ENCODE peak calls at places on chromosomes 6 and 20, in four cellular contexts. One of them, this sample, is unnamed.
A peak's percentile ranks its signal among the peaks of the same experiment; 100 is the strongest.

GRCh38 chr6:6001443-6001842 is 5.3 kb downstream of the NRN1 start:
- DNase-seq in stomach: no peak
- DNase-seq in K562: no peak
- DNase-seq in tibial nerve: no peak
- DNase-seq in this sample: no peak

GRCh38 chr6:75285156-75285639 is 606 bp upstream of the TMEM30A start:
- DNase-seq in stomach: no peak
- DNase-seq in K562: no peak
- DNase-seq in tibial nerve: no peak
- DNase-seq in this sample: no peak

GRCh38 chr20:42595625-42596024 is 594.1 kb downstream of the PTPRT start:
- DNase-seq in stomach: peak; percentile 61
- DNase-seq in K562: no peak
- DNase-seq in tibial nerve: no peak
- DNase-seq in this sample: no peak

GRCh38 chr6:144360401-144360800 is 75.3 kb downstream of the UTRN start:
- DNase-seq in stomach: no peak
- DNase-seq in K562: no peak
- DNase-seq in tibial nerve: no peak
- DNase-seq in this sample: no peak

GRCh38 chr6:16697437-16698162 is 63.7 kb downstream of the ATXN1 start:
- DNase-seq in stomach: no peak
- DNase-seq in K562: no peak
- DNase-seq in tibial nerve: no peak
- DNase-seq in this sample: no peak

GRCh38 chr6:14665827-14666724 is 548.5 kb downstream of the CD83 start:
- DNase-seq in stomach: no peak
- DNase-seq in K562: peak; percentile 22
- DNase-seq in tibial nerve: peak; percentile 46
- DNase-seq in this sample: no peak

GRCh38 chr6:133034509-133035206 is 206.5 kb upstream of the EYA4 start:
- DNase-seq in stomach: no peak
- DNase-seq in K562: no peak
- DNase-seq in tibial nerve: no peak
- DNase-seq in this sample: no peak

GRCh38 chr6:76162811-76163210 is 90.3 kb upstream of the IMPG1 start:
- DNase-seq in stomach: no peak
- DNase-seq in K562: no peak
- DNase-seq in tibial nerve: no peak
- DNase-seq in this sample: no peak

GRCh38 chr6:30821862-30822784 is 62.2 kb upstream of the DDR1 start:
- DNase-seq in stomach: no peak
- DNase-seq in K562: peak; percentile 53
- DNase-seq in tibial nerve: peak; percentile 58
- DNase-seq in this sample: no peak

GRCh38 chr20:13649548-13649947 is 10.8 kb upstream of the TASP1 start:
- DNase-seq in stomach: no peak
- DNase-seq in K562: no peak
- DNase-seq in tibial nerve: peak; percentile 31
- DNase-seq in this sample: peak; percentile 64

GRCh38 chr20:10565191-10565921 is 108.4 kb downstream of the JAG1 start:
- DNase-seq in stomach: no peak
- DNase-seq in K562: no peak
- DNase-seq in tibial nerve: peak; percentile 64
- DNase-seq in this sample: no peak

GRCh38 chr6:4316867-4317400 is 181.6 kb upstream of the ECI2 start:
- DNase-seq in stomach: peak; percentile 37
- DNase-seq in K562: no peak
- DNase-seq in tibial nerve: peak; percentile 18
- DNase-seq in this sample: peak; percentile 25

GRCh38 chr20:12237772-12238171 is 320.1 kb downstream of the BTBD3 start:
- DNase-seq in stomach: no peak
- DNase-seq in K562: no peak
- DNase-seq in tibial nerve: no peak
- DNase-seq in this sample: peak; percentile 17

GRCh38 chr20:18288748-18289705 is 700 bp downstream of the ZNF133 start:
- DNase-seq in stomach: no peak
- DNase-seq in K562: peak; percentile 10
- DNase-seq in tibial nerve: no peak
- DNase-seq in this sample: peak; percentile 33

GRCh38 chr20:17227669-17228623 is 1.1 kb downstream of the PCSK2 start:
- DNase-seq in stomach: no peak
- DNase-seq in K562: no peak
- DNase-seq in tibial nerve: no peak
- DNase-seq in this sample: peak; percentile 28

GRCh38 chr6:33787336-33787953 is 1.5 kb downstream of the LEMD2 start:
- DNase-seq in stomach: no peak
- DNase-seq in K562: peak; percentile 34
- DNase-seq in tibial nerve: no peak
- DNase-seq in this sample: no peak

GRCh38 chr6:19723533-19723932 is 113.6 kb upstream of the ID4 start:
- DNase-seq in stomach: no peak
- DNase-seq in K562: no peak
- DNase-seq in tibial nerve: no peak
- DNase-seq in this sample: no peak

GRCh38 chr6:21102201-21102600 is 491.4 kb upstream of the SOX4 start:
- DNase-seq in stomach: no peak
- DNase-seq in K562: no peak
- DNase-seq in tibial nerve: no peak
- DNase-seq in this sample: no peak

GRCh38 chr6:163133017-163133416 is 281.5 kb upstream of the QKI start:
- DNase-seq in stomach: no peak
- DNase-seq in K562: peak; percentile 39
- DNase-seq in tibial nerve: no peak
- DNase-seq in this sample: no peak

GRCh38 chr6:34065470-34066283 is 80.2 kb downstream of the GRM4 start:
- DNase-seq in stomach: no peak
- DNase-seq in K562: peak; percentile 55
- DNase-seq in tibial nerve: no peak
- DNase-seq in this sample: peak; percentile 46

GRCh38 chr6:43917878-43918382 is 147.9 kb downstream of the VEGFA start:
- DNase-seq in stomach: no peak
- DNase-seq in K562: peak; percentile 34
- DNase-seq in tibial nerve: no peak
- DNase-seq in this sample: no peak

GRCh38 chr6:106372838-106373501 is 12.5 kb downstream of the CRYBG1 start:
- DNase-seq in stomach: no peak
- DNase-seq in K562: no peak
- DNase-seq in tibial nerve: no peak
- DNase-seq in this sample: no peak

GRCh38 chr6:17002123-17002522 is 99.7 kb upstream of the STMND1 start:
- DNase-seq in stomach: no peak
- DNase-seq in K562: no peak
- DNase-seq in tibial nerve: no peak
- DNase-seq in this sample: no peak

GRCh38 chr6:116405147-116405546 is 34.4 kb downstream of the DSE start:
- DNase-seq in stomach: no peak
- DNase-seq in K562: no peak
- DNase-seq in tibial nerve: no peak
- DNase-seq in this sample: no peak

GRCh38 chr6:109174911-109175310 is 79.6 kb downstream of the CEP57L1 start:
- DNase-seq in stomach: no peak
- DNase-seq in K562: no peak
- DNase-seq in tibial nerve: no peak
- DNase-seq in this sample: no peak

GRCh38 chr6:25010917-25011625 is 75.3 kb upstream of the RIPOR2 start:
- DNase-seq in stomach: no peak
- DNase-seq in K562: no peak
- DNase-seq in tibial nerve: no peak
- DNase-seq in this sample: no peak

DNA sequence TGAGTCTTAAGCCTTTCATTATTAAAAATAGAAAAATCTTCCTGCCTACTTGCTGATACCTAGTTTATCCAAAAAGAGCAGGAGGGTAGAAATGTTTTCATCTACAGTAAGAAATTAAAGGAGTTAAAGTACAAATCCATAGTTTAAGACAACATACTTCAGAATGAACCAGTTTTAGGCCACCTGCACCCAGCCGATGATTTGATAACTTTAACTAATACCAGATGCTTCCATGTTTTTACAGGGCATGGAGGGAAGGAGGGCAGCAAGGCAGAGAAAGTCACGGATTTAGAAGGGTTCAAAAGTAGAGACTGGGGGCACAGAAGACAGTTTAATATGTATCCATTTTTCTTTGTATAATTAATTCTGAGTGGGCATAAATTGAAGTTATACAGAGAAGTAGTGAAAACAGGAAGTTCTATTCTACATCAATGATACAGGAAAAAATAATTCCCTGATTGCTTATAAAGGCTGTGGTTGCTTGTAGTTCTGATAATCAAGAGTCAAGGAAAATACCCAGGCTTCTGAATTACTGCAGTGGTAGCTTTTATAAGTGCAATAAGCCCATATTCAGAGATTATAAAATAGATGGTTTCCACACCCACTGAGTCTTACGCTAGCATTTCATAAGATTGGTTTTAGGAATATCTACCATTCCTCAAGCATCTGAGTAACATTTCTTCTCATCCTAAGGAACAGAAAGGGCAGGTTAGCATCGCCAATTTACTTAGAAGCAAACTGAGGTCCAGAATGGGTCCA is 72.0 kb downstream of the GMDS start:
- DNase-seq in stomach: no peak
- DNase-seq in K562: no peak
- DNase-seq in tibial nerve: no peak
- DNase-seq in this sample: no peak
- H3K27ac ChIP-seq in stomach: no peak overlapping the region
- H3K27ac ChIP-seq in K562: no peak overlapping the region
- H3K27ac ChIP-seq in tibial nerve: no peak overlapping the region
- H3K27ac ChIP-seq in this sample: no peak overlapping the region

GRCh38 chr6:35297541-35298481 is at the start of gene DEF6:
- DNase-seq in stomach: peak; percentile 92
- DNase-seq in K562: peak; percentile 95
- DNase-seq in tibial nerve: peak; percentile 64
- DNase-seq in this sample: peak; percentile 82
- TF ChIP-seq EP300 in stomach: no peak
- TF ChIP-seq EP300 in K562: peak; percentile 89
- TF ChIP-seq EP300 in tibial nerve: peak; percentile 27
- TF ChIP-seq EP300 in this sample: no peak

DNA sequence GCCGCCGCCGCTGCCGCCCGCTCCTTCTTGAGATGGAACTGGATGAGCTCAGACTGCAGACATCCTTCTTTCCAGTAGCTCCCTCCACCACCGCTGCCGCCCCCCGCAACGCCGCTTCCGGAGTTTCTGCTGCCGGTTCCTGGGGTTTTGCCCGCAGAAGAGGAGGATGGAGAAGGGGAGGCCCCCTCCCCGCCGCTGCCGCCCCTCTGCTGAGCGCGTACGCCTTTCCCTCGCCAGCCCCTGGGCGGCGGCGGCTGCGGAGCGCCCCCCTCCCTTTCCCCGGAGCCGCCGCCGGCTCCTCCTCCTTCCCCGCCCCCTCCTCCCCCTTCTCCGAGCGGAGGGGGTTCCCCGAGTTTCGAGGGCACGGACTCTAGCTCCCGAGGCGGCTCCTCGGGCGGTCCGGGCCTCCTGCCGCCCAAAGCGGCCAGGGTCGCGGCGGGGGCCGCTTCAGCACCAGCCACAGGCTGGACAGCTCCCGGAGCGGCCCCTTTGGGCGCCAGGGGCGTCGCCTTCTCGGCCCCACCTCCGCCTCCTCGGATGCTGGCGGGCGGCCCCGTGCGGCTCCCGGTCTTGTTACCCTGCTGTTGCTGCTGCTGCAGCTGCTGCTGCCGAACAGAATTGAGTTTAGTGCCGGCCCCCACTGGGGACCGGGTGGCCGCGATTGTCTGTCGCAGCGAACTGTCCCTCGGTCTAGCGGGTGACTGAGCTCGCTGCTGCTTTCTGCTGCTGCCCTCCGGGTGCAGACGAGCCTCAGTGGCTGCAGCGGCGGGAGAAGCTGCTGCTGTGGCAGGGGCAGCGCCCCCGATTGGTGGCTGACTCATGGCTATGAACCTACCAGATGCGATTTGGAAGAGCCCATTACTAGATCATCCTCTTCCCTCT is 3.1 kb downstream of the MTCL3 start:
- DNase-seq in stomach: peak; percentile 47
- DNase-seq in K562: peak; percentile 72
- DNase-seq in tibial nerve: peak; percentile 33
- DNase-seq in this sample: peak; percentile 74
- H3K27me3 ChIP-seq in stomach: peaks cover 71% of the 10 kb centered on the region
- H3K27me3 ChIP-seq in K562: no peaks in the 10 kb centered on the region
- H3K27me3 ChIP-seq in tibial nerve: no peaks in the 10 kb centered on the region
- H3K27me3 ChIP-seq in this sample: no peaks in the 10 kb centered on the region

GRCh38 chr6:158654498-158654897 is 4.6 kb downstream of the SYTL3 start:
- DNase-seq in stomach: peak; percentile 53
- DNase-seq in K562: no peak
- DNase-seq in tibial nerve: no peak
- DNase-seq in this sample: peak; percentile 76
- H3K27ac ChIP-seq in stomach: peak overlapping the region; percentile 79
- H3K27ac ChIP-seq in K562: no peak overlapping the region
- H3K27ac ChIP-seq in tibial nerve: no peak overlapping the region
- H3K27ac ChIP-seq in this sample: peak overlapping the region; percentile 63

DNA sequence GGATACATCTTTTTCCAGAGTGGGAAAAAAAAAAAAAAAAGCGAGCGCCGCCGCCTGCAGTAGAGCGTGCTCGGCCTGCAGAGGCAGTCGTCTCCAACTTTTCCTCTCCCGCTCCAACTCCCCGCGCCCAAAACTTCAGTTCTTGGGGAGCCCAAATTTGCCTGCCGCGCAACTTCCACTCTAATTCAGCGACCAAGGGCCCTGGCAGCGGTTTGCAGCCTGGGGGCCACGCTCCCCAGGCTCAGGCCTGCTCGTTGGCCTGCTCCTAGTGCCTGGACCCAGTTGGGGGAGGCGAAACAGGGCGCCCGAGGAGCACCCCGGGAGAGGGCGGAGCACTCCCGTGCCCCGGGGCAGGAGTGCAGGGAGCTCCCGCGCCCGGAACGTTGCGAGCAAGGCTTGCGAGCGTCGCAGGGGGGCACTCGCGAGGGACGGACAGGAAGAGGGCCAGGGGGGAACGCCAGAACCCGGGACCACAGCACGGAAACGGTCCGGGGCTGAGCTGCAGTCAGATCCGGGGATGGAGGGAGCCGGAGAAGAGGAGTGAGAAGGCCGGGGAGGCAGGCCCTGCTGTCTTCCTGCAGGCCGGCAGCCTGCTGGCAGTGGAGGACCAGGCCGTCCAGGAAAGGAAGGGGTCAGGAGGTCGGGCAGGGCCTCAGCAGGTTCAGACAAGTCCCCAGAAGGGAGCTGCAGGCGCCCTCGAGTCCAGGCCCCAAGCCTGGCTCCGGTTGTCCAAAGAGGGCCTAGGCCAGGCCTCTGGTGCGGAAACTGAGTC is at the start of gene STX16:
- DNase-seq in stomach: peak; percentile 92
- DNase-seq in K562: peak; percentile 93
- DNase-seq in tibial nerve: peak; percentile 81
- DNase-seq in this sample: peak; percentile 86
- TF ChIP-seq EP300 in stomach: no peak
- TF ChIP-seq EP300 in K562: peak; percentile 56
- TF ChIP-seq EP300 in tibial nerve: peak; percentile 91
- TF ChIP-seq EP300 in this sample: no peak

GRCh38 chr20:37475258-37475657 is 45.8 kb upstream of the NNAT start:
- DNase-seq in stomach: no peak
- DNase-seq in K562: no peak
- DNase-seq in tibial nerve: no peak
- DNase-seq in this sample: no peak
- H3K27me3 ChIP-seq in stomach: peaks cover 5% of the 10 kb centered on the region
- H3K27me3 ChIP-seq in K562: peaks cover 28% of the 10 kb centered on the region
- H3K27me3 ChIP-seq in tibial nerve: no peaks in the 10 kb centered on the region
- H3K27me3 ChIP-seq in this sample: no peaks in the 10 kb centered on the region

GRCh38 chr6:56827908-56828649 is 126.8 kb upstream of the BEND6 start:
- DNase-seq in stomach: no peak
- DNase-seq in K562: no peak
- DNase-seq in tibial nerve: no peak
- DNase-seq in this sample: no peak
- H3K27ac ChIP-seq in stomach: no peak overlapping the region
- H3K27ac ChIP-seq in K562: no peak overlapping the region
- H3K27ac ChIP-seq in tibial nerve: no peak overlapping the region
- H3K27ac ChIP-seq in this sample: no peak overlapping the region